ENCODE peak calls at places on chromosomes 16 and 17, in four cellular contexts. P is HS-27A, W is iPS DF 6.9, J is T47D. F is an unnamed sample.
A peak's percentile ranks its signal among the peaks of the same experiment; 100 is the strongest.

GRCh38 chr17:82388223-82388921 is 16.8 kb downstream of the UTS2R start:
- DNase-seq in P (no peak), J (no peak), W (no peak), F (no peak)

GRCh38 chr17:29855686-29856085 is 74.3 kb downstream of the SSH2 start:
- DNase-seq in P (no peak), J (no peak), W (no peak), F (no peak)

GRCh38 chr16:265002-265529 is 10.7 kb downstream of the RGS11 start:
- DNase-seq in P (no peak), J (no peak), W (no peak), F (no peak)

GRCh38 chr16:28292731-28293588 is 635 bp downstream of the SBK1 start:
- DNase-seq in P (no peak), J (peak; percentile 48), W (no peak), F (peak; percentile 88)

GRCh38 chr17:68060336-68060735 is 24.8 kb downstream of the KPNA2 start:
- DNase-seq in J (no peak), W (no peak), P (no peak), F (no peak)

GRCh38 chr17:32323784-32324590 is 18.0 kb downstream of the C17orf75 start:
- DNase-seq in W (no peak), P (no peak), J (no peak), F (no peak)

GRCh38 chr17:82372591-82373452 is 1.3 kb downstream of the UTS2R start:
- DNase-seq in W (no peak), P (no peak), J (no peak), F (no peak)

GRCh38 chr17:7263071-7263800 is 958 bp upstream of the CLDN7 start:
- DNase-seq in W (no peak), J (peak; percentile 89), P (no peak), F (peak; percentile 88)

GRCh38 chr17:48011405-48012150 is 26.0 kb downstream of the COPZ2 start:
- DNase-seq in J (peak; percentile 80), W (no peak), P (no peak), F (no peak)

GRCh38 chr17:80287038-80287437 is 26.4 kb downstream of the RNF213 start:
- DNase-seq in P (no peak), J (no peak), W (no peak), F (no peak)

GRCh38 chr16:12459401-12459791 is 344.3 kb downstream of the CPPED1 start:
- DNase-seq in P (no peak), J (no peak), W (no peak), F (no peak)

GRCh38 chr17:6755731-6756184 is at the start of gene XAF1:
- DNase-seq in J (peak; percentile 23), P (no peak), W (no peak), F (no peak)

GRCh38 chr17:2716649-2717048 is 5.1 kb upstream of the CLUH start:
- DNase-seq in J (no peak), P (no peak), W (no peak), F (no peak)

GRCh38 chr17:81510798-81511549 is 1.6 kb downstream of the ACTG1 start:
- DNase-seq in J (peak; percentile 44), P (no peak), W (no peak), F (no peak)

GRCh38 chr17:43094129-43094834 is 30.9 kb downstream of the BRCA1 start:
- DNase-seq in J (no peak), W (no peak), P (no peak), F (no peak)

GRCh38 chr17:50056217-50056960 is 479 bp downstream of the ITGA3 start:
- DNase-seq in W (no peak), J (peak; percentile 87), P (no peak), F (peak; percentile 87)

GRCh38 chr17:73278465-73279453 is 17.1 kb upstream of the CPSF4L start:
- DNase-seq in W (no peak), P (no peak), J (peak; percentile 76), F (no peak)

GRCh38 chr17:1529863-1530262 is 13.5 kb upstream of the INPP5K start:
- DNase-seq in J (no peak), P (no peak), W (no peak), F (no peak)

GRCh38 chr16:10188236-10188635 is 6.0 kb upstream of the GRIN2A start:
- DNase-seq in J (no peak), W (no peak), P (no peak), F (no peak)

GRCh38 chr17:69468211-69468610 is 53.7 kb downstream of the MAP2K6 start:
- DNase-seq in P (no peak), W (no peak), J (no peak), F (no peak)

GRCh38 chr17:55248077-55248476 is 16.7 kb upstream of the HLF start:
- DNase-seq in J (no peak), W (no peak), P (no peak), F (no peak)

GRCh38 chr16:57299009-57299718 is 14.7 kb upstream of the PLLP start:
- DNase-seq in J (no peak), W (no peak), P (no peak), F (peak; percentile 68)

GRCh38 chr16:48503779-48504178 is 106.2 kb downstream of the N4BP1 start:
- DNase-seq in J (no peak), P (no peak), W (no peak), F (no peak)

GRCh38 chr17:64418506-64419339 is 28.1 kb upstream of the PECAM1 start:
- DNase-seq in P (no peak), W (no peak), J (peak; percentile 81), F (no peak)

GRCh38 chr17:1193300-1193699 is 13.5 kb upstream of the ABR start:
- DNase-seq in W (no peak), J (peak; percentile 10), P (no peak), F (no peak)

GRCh38 chr17:10171057-10171456 is 27.3 kb downstream of the GAS7 start:
- DNase-seq in P (no peak), J (no peak), W (no peak), F (no peak)

F was measured in H1.